ENCODE peak calls at places on chromosomes 11 and 22, in five cellular contexts. H is HFF-Myc, G is fibroblast of pulmonary artery, M is NCI-H1930, O is astrocyte of the spinal cord. U is an unnamed sample.

GRCh38 chr11:2190670-2191471 is 19.3 kb upstream of the TH start:
- DNase-seq in G (no peak), O (no peak), M (peak), H (no peak), U (no peak)

GRCh38 chr11:1008001-1008400 is 28.5 kb downstream of the MUC6 start:
- DNase-seq in M (no peak), H (no peak), G (no peak), O (no peak), U (no peak)

GRCh38 chr11:27416568-27417176 is 53.7 kb upstream of the CCDC34 start:
- DNase-seq in M (peak), G (no peak), O (no peak), H (no peak), U (no peak)

GRCh38 chr11:74677131-74677530 is 54.1 kb downstream of the CHRDL2 start:
- DNase-seq in G (no peak), O (no peak), H (no peak), M (no peak), U (no peak)

GRCh38 chr11:114296190-114296978 is at the start of gene NNMT:
- DNase-seq in M (no peak), H (peak), O (peak), G (peak), U (peak)

GRCh38 chr11:8656291-8656690 is 26.2 kb downstream of the TRIM66 start:
- DNase-seq in G (no peak), M (no peak), H (no peak), O (no peak), U (no peak)

GRCh38 chr22:45915151-45915550 is 61.8 kb downstream of the WNT7B start:
- DNase-seq in O (no peak), H (no peak), M (no peak), G (no peak), U (no peak)

GRCh38 chr11:65849366-65849765 is 8.6 kb downstream of the CFL1 start:
- DNase-seq in O (no peak), G (no peak), H (no peak), M (no peak), U (no peak)

GRCh38 chr22:36197065-36197440 is 4.6 kb downstream of the APOL4 start:
- DNase-seq in M (no peak), H (no peak), G (peak), O (peak), U (no peak)

GRCh38 chr11:1862588-1863351 is 9.9 kb downstream of the LSP1 start:
- DNase-seq in O (peak), H (no peak), M (no peak), G (peak), U (no peak)

GRCh38 chr22:30609260-30610185 is 2.5 kb downstream of the TCN2 start:
- DNase-seq in M (no peak), O (peak), H (peak), G (peak), U (peak)

GRCh38 chr11:2077061-2077802 is 62.0 kb downstream of the IGF2 start:
- DNase-seq in O (peak), G (peak), H (no peak), M (no peak), U (no peak)

GRCh38 chr11:118443590-118444218 is 7.4 kb downstream of the KMT2A start:
- DNase-seq in H (no peak), M (no peak), O (no peak), G (no peak), U (no peak)

GRCh38 chr11:57812634-57813033 is 51.0 kb downstream of the CTNND1 start:
- DNase-seq in G (no peak), H (no peak), M (no peak), O (no peak), U (no peak)

GRCh38 chr11:126871792-126872191 is 128.8 kb downstream of the KIRREL3 start:
- DNase-seq in M (no peak), G (no peak), H (no peak), O (no peak), U (no peak)

GRCh38 chr11:48111941-48112340 is 104.7 kb upstream of the OR4B1 start:
- DNase-seq in M (no peak), O (no peak), G (no peak), H (no peak), U (no peak)

GRCh38 chr22:31653944-31654343 is 8.1 kb downstream of the PISD start:
- DNase-seq in G (no peak), O (no peak), M (no peak), H (no peak), U (no peak)

GRCh38 chr11:65766535-65766934 is 14.2 kb downstream of the AP5B1 start:
- DNase-seq in O (peak), M (no peak), G (no peak), H (no peak), U (no peak)

GRCh38 chr11:113874920-113875413 is 405 bp downstream of the USP28 start:
- DNase-seq in O (peak), G (peak), H (no peak), M (no peak), U (no peak)

GRCh38 chr11:126354631-126355323 is 709 bp upstream of the ST3GAL4 start:
- DNase-seq in H (no peak), G (no peak), O (no peak), M (no peak), U (no peak)

GRCh38 chr11:129819237-129819636 is 3.6 kb downstream of the TMEM45B start:
- DNase-seq in G (no peak), H (no peak), M (no peak), O (no peak), U (no peak)

GRCh38 chr11:111944651-111945051 is 7.5 kb downstream of the DIXDC1 start:
- DNase-seq in H (no peak), O (peak), G (peak), M (no peak), U (no peak)

GRCh38 chr11:66617148-66617814 is 851 bp downstream of the RBM14 start:
- DNase-seq in H (no peak), G (peak), M (no peak), O (no peak), U (no peak)

GRCh38 chr22:42001127-42001526 is 2.5 kb downstream of the WBP2NL start:
- DNase-seq in O (no peak), H (no peak), G (peak), M (no peak), U (no peak)

GRCh38 chr11:131999084-131999483 is 628.7 kb downstream of the NTM start:
- DNase-seq in G (peak), H (no peak), M (no peak), O (peak), U (no peak)

GRCh38 chr11:74446445-74446844 is 20.9 kb downstream of the KCNE3 start:
- DNase-seq in G (no peak), H (peak), O (no peak), M (no peak), U (no peak)

GRCh38 chr22:26401726-26402125 is 27.3 kb upstream of the ASPHD2 start:
- DNase-seq in G (no peak), O (no peak), M (no peak), H (no peak), U (no peak)

GRCh38 chr11:112279901-112280267 is 19.2 kb upstream of the PLET1 start:
- DNase-seq in H (no peak), M (peak), G (peak), O (peak), U (no peak)

GRCh38 chr11:45736424-45736823 is 68.5 kb upstream of the SLC35C1 start:
- DNase-seq in G (peak), M (no peak), O (no peak), H (peak), U (no peak)

GRCh38 chr11:27427183-27427980 is 45.2 kb downstream of the LGR4 start:
- DNase-seq in M (no peak), G (peak), H (no peak), O (peak), U (no peak)

GRCh38 chr22:43861529-43861928 is 784 bp downstream of the SULT4A1 start:
- DNase-seq in G (peak), M (no peak), H (no peak), O (no peak), U (no peak)

U was measured in AG04450.